ENCODE peak calls at places on chromosome 15, in four cellular contexts. W, G, H and F are unnamed samples.

GRCh38 chr15:66946578-66947164 is 118.7 kb upstream of the SMAD3 start:
- DNase-seq in G (peak; percentile 67), W (peak; percentile 79), H (peak; percentile 85), F (peak; percentile 74)

GRCh38 chr15:101113114-101114005 is 138.5 kb downstream of the CHSY1 start:
- DNase-seq in W (no peak), G (no peak), H (no peak), F (no peak)

GRCh38 chr15:58839485-58839884 is 68.4 kb downstream of the MINDY2 start:
- DNase-seq in W (no peak), G (peak; percentile 24), H (peak; percentile 36), F (no peak)

GRCh38 chr15:25238716-25239470 is 199.9 kb downstream of the UBE3A start:
- DNase-seq in H (no peak), W (no peak), G (no peak), F (no peak)

GRCh38 chr15:88324241-88325065 is 67.9 kb upstream of the NTRK3 start:
- DNase-seq in H (no peak), G (no peak), W (no peak), F (no peak)

GRCh38 chr15:44207643-44208042 is 12.6 kb upstream of the FRMD5 start:
- DNase-seq in G (no peak), H (no peak), W (no peak), F (no peak)

GRCh38 chr15:80638553-80639167 is 56.5 kb upstream of the ABHD17C start:
- DNase-seq in G (no peak), W (no peak), H (no peak), F (no peak)

GRCh38 chr15:40029979-40030893 is 8.7 kb downstream of the SRP14 start:
- DNase-seq in H (peak; percentile 59), G (peak; percentile 50), W (no peak), F (peak; percentile 68)

GRCh38 chr15:78507831-78508160 is 419 bp downstream of the HYKK start:
- DNase-seq in H (no peak), G (no peak), W (no peak), F (no peak)

GRCh38 chr15:51759557-51760070 is 8.2 kb downstream of the TMOD2 start:
- DNase-seq in G (peak; percentile 6), H (peak; percentile 50), W (no peak), F (peak; percentile 56)

GRCh38 chr15:31993062-31993461 is 37.3 kb upstream of the CHRNA7 start:
- DNase-seq in W (no peak), H (no peak), G (no peak), F (no peak)

GRCh38 chr15:63985221-63986184 is 60.8 kb downstream of the DAPK2 start:
- DNase-seq in W (no peak), H (no peak), G (no peak), F (no peak)

GRCh38 chr15:63983071-63983711 is 63.1 kb downstream of the DAPK2 start:
- DNase-seq in H (no peak), G (no peak), W (no peak), F (peak; percentile 57)

GRCh38 chr15:63984331-63984730 is 62.0 kb downstream of the DAPK2 start:
- DNase-seq in G (no peak), H (no peak), W (no peak), F (no peak)

GRCh38 chr15:63981596-63982320 is 64.5 kb downstream of the DAPK2 start:
- DNase-seq in G (no peak), H (no peak), W (no peak), F (no peak)

GRCh38 chr15:63982381-63982854 is 63.9 kb downstream of the DAPK2 start:
- DNase-seq in W (no peak), G (no peak), H (no peak), F (no peak)
- TF ChIP-seq FOXJ3 in W (no peak), G (no peak), H (no peak), F (no peak)

DNA sequence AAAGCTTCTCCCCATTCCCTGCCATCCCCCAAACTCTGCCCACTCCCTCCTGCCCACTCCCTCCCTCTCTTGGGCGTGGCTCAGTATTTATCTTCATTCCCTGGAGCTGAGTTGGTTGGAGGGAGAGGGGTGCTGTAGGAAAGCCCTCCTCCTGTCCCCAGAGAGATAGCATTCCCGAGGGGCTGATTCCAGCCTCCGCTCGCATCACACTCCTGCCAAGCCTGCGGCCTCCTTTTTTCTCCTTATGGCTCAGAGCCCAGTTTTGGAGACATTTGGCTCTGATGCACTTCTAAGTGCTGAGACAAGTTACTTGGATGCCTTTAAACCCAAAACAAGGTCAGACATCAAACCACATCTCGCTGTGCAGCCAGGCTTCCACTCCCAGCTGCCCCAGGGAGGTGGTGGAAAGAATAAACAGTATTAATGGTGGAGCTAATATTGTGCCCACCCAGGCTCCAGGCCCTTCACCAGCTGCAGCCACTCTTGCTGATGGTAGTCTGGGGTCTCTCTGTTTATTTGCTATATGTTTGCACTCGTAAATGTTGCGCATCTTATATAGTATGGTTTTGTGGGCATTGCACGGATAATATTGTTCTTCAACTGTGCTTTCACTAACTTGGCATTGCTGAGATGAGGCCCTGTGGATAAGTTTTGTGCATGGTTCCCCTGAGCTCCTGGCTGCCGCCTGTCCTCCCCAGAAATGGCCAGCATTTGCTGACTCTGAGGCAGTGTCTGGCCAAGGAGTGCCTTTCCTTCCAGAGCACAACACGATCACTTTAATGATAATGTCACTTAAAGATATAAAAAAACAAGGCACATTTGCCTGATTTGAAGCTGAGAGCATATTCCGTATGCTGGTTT is 157.2 kb downstream of the LRRC28 start:
- DNase-seq in W (peak; percentile 26), H (no peak), G (no peak), F (no peak)
- TF ChIP-seq FOXJ3 in W (no peak), H (no peak), G (no peak), F (no peak)

GRCh38 chr15:68993276-68993675 is 21.2 kb upstream of the NOX5 start:
- DNase-seq in G (no peak), H (no peak), W (no peak), F (no peak)

GRCh38 chr15:68992696-68993095 is 21.8 kb upstream of the NOX5 start:
- DNase-seq in H (no peak), G (no peak), W (no peak), F (no peak)

GRCh38 chr15:68994981-68995753 is 19.3 kb upstream of the NOX5 start:
- DNase-seq in G (no peak), W (no peak), H (no peak), F (no peak)

GRCh38 chr15:68995754-68996141 is 18.7 kb upstream of the NOX5 start:
- DNase-seq in W (no peak), G (no peak), H (no peak), F (no peak)

GRCh38 chr15:68994149-68994548 is 20.3 kb upstream of the NOX5 start:
- DNase-seq in G (no peak), H (no peak), W (no peak), F (no peak)
- TF ChIP-seq FOXJ3 in G (no peak), H (no peak), W (no peak), F (no peak)

DNA sequence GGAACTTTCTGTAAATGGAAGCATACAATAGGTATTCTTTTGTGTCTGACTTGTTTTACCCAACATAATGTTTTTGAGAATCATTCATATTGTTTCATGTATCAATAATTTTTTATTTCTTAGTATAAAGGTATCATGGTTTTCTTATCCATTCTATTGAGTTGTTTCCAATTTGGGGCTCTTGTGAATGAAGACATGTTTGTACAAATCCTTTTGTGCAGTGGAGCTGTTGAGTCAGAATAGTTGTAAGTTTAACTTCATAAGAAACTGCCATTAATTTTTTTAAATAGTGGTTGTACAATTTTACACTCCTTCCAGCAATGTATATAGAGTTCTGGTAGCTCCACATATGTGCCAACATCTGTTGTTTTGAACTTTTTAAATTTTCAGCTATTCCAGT is 59.2 kb upstream of the THSD4 start:
- DNase-seq in G (no peak), H (no peak), W (no peak), F (no peak)
- TF ChIP-seq FOXJ3 in G (no peak), H (no peak), W (no peak), F (no peak)

DNA sequence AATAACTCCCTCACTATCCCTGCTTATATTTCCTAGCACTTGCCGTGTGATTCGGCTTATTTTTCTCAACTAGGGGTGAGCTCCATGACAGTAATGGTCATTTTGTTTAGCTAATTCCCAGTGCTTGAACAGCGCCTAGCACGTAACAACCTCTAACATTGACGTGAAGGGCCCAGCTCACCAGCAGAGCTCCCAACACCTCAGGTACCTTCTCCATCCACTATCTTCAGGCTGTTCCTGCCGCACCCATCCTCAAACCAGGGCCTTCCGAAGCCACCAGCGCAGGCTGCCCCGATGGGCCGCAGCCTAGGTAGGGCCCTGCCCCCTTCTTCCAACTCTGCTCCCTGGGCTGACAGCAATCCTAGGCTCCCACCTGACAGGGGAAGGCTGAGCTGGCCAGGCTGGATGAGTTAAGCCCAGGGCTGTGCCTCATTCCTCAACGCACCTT is 751 bp upstream of the RPS17 start:
- DNase-seq in H (peak; percentile 44), G (no peak), W (peak; percentile 62), F (peak; percentile 46)
- TF ChIP-seq FOXJ3 in H (no peak), G (no peak), W (no peak), F (no peak)